ENCODE peak calls at places on chromosomes 16 and 17, in eight cellular contexts. H is heart right ventricle; P is RPMI7951; C is stimulated activated CD8-positive, alpha-beta memory T cell treated with anti-CD3 and anti-CD28 coated beads, Interleukin-4, amount 100 ng/mL, for 48 hours; O is left lung; F is HCT116; T is activated T-cell treated with anti-CD3 and anti-CD28 coated beads for 1 hour; Z is fibroblast of lung. U is an unnamed sample.

GRCh38 chr17:62130739-62131138 is 65.7 kb upstream of the MED13 start:
- DNase-seq in H (no peak), P (no peak), C (no peak), O (no peak), F (no peak), T (no peak), Z (no peak), U (no peak)

GRCh38 chr17:50603340-50603739 is 31.3 kb upstream of the ABCC3 start:
- DNase-seq in H (no peak), P (no peak), C (no peak), O (no peak), F (no peak), T (no peak), Z (no peak), U (no peak)

GRCh38 chr17:48755346-48755745 is 26.8 kb upstream of the HOXB13 start:
- DNase-seq in H (no peak), P (no peak), C (no peak), O (no peak), F (no peak), T (no peak), Z (no peak), U (no peak)

GRCh38 chr16:1723450-1724147 is 17.6 kb downstream of the MAPK8IP3 start:
- DNase-seq in H (no peak), P (peak; percentile 46), C (peak; percentile 64), O (no peak), F (no peak), T (peak; percentile 26), Z (peak; percentile 19), U (peak; percentile 54)

GRCh38 chr16:364091-364490 is 6.2 kb downstream of the MRPL28 start:
- DNase-seq in H (no peak), P (no peak), C (no peak), O (peak; percentile 38), F (no peak), T (no peak), Z (no peak), U (no peak)

GRCh38 chr16:84730406-84731106 is 30.8 kb downstream of the USP10 start:
- DNase-seq in H (no peak), P (peak; percentile 88), C (no peak), O (no peak), F (peak; percentile 75), T (no peak), Z (peak; percentile 96), U (peak; percentile 95)

GRCh38 chr16:67528870-67529638 is 425 bp downstream of the RIPOR1 start:
- DNase-seq in H (peak; percentile 58), P (peak; percentile 63), C (peak; percentile 51), O (peak; percentile 92), F (no peak), T (no peak), Z (peak; percentile 48), U (peak; percentile 44)

GRCh38 chr17:78362671-78363070 is 2.8 kb upstream of the SOCS3 start:
- DNase-seq in H (no peak), P (no peak), C (no peak), O (no peak), F (no peak), T (no peak), Z (no peak), U (no peak)

GRCh38 chr17:76473541-76473985 is 6.2 kb downstream of the AANAT start:
- DNase-seq in H (no peak), P (no peak), C (no peak), O (peak; percentile 68), F (no peak), T (no peak), Z (no peak), U (no peak)

GRCh38 chr17:50625032-50625871 is 9.4 kb upstream of the ABCC3 start:
- DNase-seq in H (no peak), P (no peak), C (no peak), O (no peak), F (no peak), T (no peak), Z (no peak), U (no peak)

GRCh38 chr16:35734728-35735402 is 2275.5 kb downstream of the TP53TG3F start:
- DNase-seq in H (no peak), P (no peak), C (no peak), O (no peak), F (no peak), T (no peak), Z (no peak), U (no peak)

GRCh38 chr16:24151482-24151939 is 104.6 kb upstream of the CACNG3 start:
- DNase-seq in H (no peak), P (peak; percentile 62), C (peak; percentile 36), O (no peak), F (no peak), T (no peak), Z (peak; percentile 85), U (no peak)

GRCh38 chr17:78140169-78141051 is 5.8 kb upstream of the C17orf99 start:
- DNase-seq in H (peak; percentile 91), P (peak; percentile 91), C (peak; percentile 99), O (peak; percentile 99), F (peak; percentile 100), T (peak; percentile 85), Z (peak; percentile 67), U (peak; percentile 57)

GRCh38 chr16:6206080-6206479 is 1108.5 kb upstream of the EEF2KMT start:
- DNase-seq in H (no peak), P (no peak), C (no peak), O (no peak), F (no peak), T (no peak), Z (no peak), U (no peak)

GRCh38 chr16:4788910-4789309 is 765 bp upstream of the SEPTIN12 start:
- DNase-seq in H (no peak), P (no peak), C (no peak), O (peak; percentile 9), F (no peak), T (no peak), Z (no peak), U (no peak)

GRCh38 chr17:76054112-76054476 is 18.2 kb downstream of the SRP68 start:
- DNase-seq in H (no peak), P (peak; percentile 60), C (no peak), O (no peak), F (peak; percentile 76), T (no peak), Z (peak; percentile 77), U (peak; percentile 19)

GRCh38 chr16:83615553-83615952 is 192.2 kb upstream of the HSBP1 start:
- DNase-seq in H (no peak), P (peak; percentile 50), C (no peak), O (no peak), F (no peak), T (no peak), Z (peak; percentile 39), U (peak; percentile 22)

GRCh38 chr17:13395346-13395745 is 206.4 kb downstream of the HS3ST3A1 start:
- DNase-seq in H (no peak), P (peak; percentile 74), C (no peak), O (no peak), F (no peak), T (no peak), Z (no peak), U (peak; percentile 35)

GRCh38 chr16:69567031-69567680 is 1.4 kb downstream of the NFAT5 start:
- DNase-seq in H (no peak), P (no peak), C (no peak), O (no peak), F (no peak), T (no peak), Z (peak; percentile 31), U (no peak)

GRCh38 chr17:55336426-55336825 is 71.7 kb downstream of the HLF start:
- DNase-seq in H (no peak), P (no peak), C (no peak), O (no peak), F (no peak), T (no peak), Z (no peak), U (no peak)

GRCh38 chr16:68064791-68065365 is 20.3 kb upstream of the NFATC3 start:
- DNase-seq in H (peak; percentile 66), P (peak; percentile 55), C (peak; percentile 83), O (peak; percentile 89), F (peak; percentile 28), T (peak; percentile 62), Z (peak; percentile 91), U (peak; percentile 86)

GRCh38 chr16:85891033-85891775 is 7.8 kb upstream of the IRF8 start:
- DNase-seq in H (no peak), P (peak; percentile 46), C (peak; percentile 20), O (no peak), F (peak; percentile 40), T (no peak), Z (peak; percentile 57), U (no peak)

GRCh38 chr17:79984877-79985276 is 50.8 kb downstream of the TBC1D16 start:
- DNase-seq in H (no peak), P (no peak), C (no peak), O (peak; percentile 43), F (no peak), T (no peak), Z (no peak), U (no peak)

GRCh38 chr17:60604686-60605334 is 4.8 kb downstream of the PPM1D start:
- DNase-seq in H (no peak), P (peak; percentile 80), C (no peak), O (no peak), F (peak; percentile 29), T (no peak), Z (peak; percentile 88), U (peak; percentile 46)

GRCh38 chr16:70577256-70577698 is 53.7 kb downstream of the SF3B3 start:
- DNase-seq in H (no peak), P (peak; percentile 87), C (peak; percentile 39), O (no peak), F (peak; percentile 8), T (no peak), Z (peak; percentile 80), U (peak; percentile 64)

U was measured in fibroblast of pulmonary artery.